ENCODE peak calls at places on chromosomes 2 and 18, in six cellular contexts. O, M, T, K, X and F are unnamed samples.

GRCh38 chr2:121266543-121267106 is 18.4 kb downstream of the TFCP2L1 start:
- DNase-seq in K (no peak), M (peak; percentile 18), O (no peak), T (no peak), X (no peak), F (no peak)

GRCh38 chr2:226838758-226839555 is 3.1 kb downstream of the RHBDD1 start:
- DNase-seq in K (no peak), M (no peak), T (no peak), X (peak; percentile 24), O (no peak), F (no peak)

GRCh38 chr2:66434679-66435548 is at the start of gene MEIS1:
- DNase-seq in M (peak; percentile 90), X (no peak), O (peak; percentile 91), T (peak; percentile 97), K (peak; percentile 91), F (peak; percentile 78)

GRCh38 chr2:226703501-226703900 is 96.1 kb downstream of the IRS1 start:
- DNase-seq in T (no peak), O (no peak), K (no peak), X (no peak), M (no peak), F (no peak)

GRCh38 chr2:155099784-155100183 is 401.3 kb downstream of the KCNJ3 start:
- DNase-seq in X (no peak), K (no peak), O (no peak), M (no peak), T (no peak), F (no peak)

GRCh38 chr2:241821460-241822263 is 12.7 kb downstream of the NEU4 start:
- DNase-seq in O (no peak), K (no peak), X (peak; percentile 19), T (no peak), M (peak; percentile 20), F (no peak)

GRCh38 chr2:189999661-190000060 is 62.9 kb downstream of the MSTN start:
- DNase-seq in T (no peak), X (no peak), M (no peak), O (no peak), K (no peak), F (no peak)

GRCh38 chr18:31977270-31977872 is 34.4 kb upstream of the TRAPPC8 start:
- DNase-seq in T (peak; percentile 60), M (no peak), O (peak; percentile 31), X (peak; percentile 24), K (peak; percentile 34), F (peak; percentile 25)

GRCh38 chr18:22210331-22210754 is 41.0 kb downstream of the GATA6 start:
- DNase-seq in O (no peak), M (no peak), X (no peak), K (no peak), T (no peak), F (no peak)

GRCh38 chr2:4962419-4962818 is 729.8 kb upstream of the SOX11 start:
- DNase-seq in K (no peak), T (no peak), X (no peak), O (no peak), M (no peak), F (no peak)

GRCh38 chr2:200422071-200422470 is 87.8 kb downstream of the KCTD18 start:
- DNase-seq in O (no peak), X (no peak), K (no peak), T (no peak), M (no peak), F (no peak)

GRCh38 chr2:236962816-236963215 is 122.9 kb upstream of the COPS8 start:
- DNase-seq in X (no peak), O (no peak), M (no peak), T (no peak), K (no peak), F (no peak)

GRCh38 chr2:219614076-219614860 is 13.2 kb upstream of the SLC4A3 start:
- DNase-seq in K (no peak), T (no peak), X (no peak), M (no peak), O (no peak), F (no peak)

GRCh38 chr2:233418761-233419625 is 64.7 kb downstream of the DGKD start:
- DNase-seq in O (no peak), K (no peak), M (peak; percentile 25), X (peak; percentile 67), T (peak; percentile 62), F (no peak)

GRCh38 chr2:59858540-59858939 is 694.9 kb downstream of the BCL11A start:
- DNase-seq in M (no peak), O (no peak), K (no peak), T (no peak), X (no peak), F (no peak)

GRCh38 chr2:141610564-141610963 is 520.3 kb downstream of the LRP1B start:
- DNase-seq in K (no peak), M (no peak), T (no peak), O (no peak), X (no peak), F (no peak)

GRCh38 chr2:226423498-226423960 is 376.1 kb downstream of the IRS1 start:
- DNase-seq in K (no peak), T (peak; percentile 86), X (peak; percentile 4), M (no peak), O (peak; percentile 28), F (no peak)

GRCh38 chr2:174692256-174692830 is 71.9 kb downstream of the CHRNA1 start:
- DNase-seq in O (peak; percentile 69), X (no peak), K (no peak), T (no peak), M (no peak), F (no peak)

GRCh38 chr2:69185807-69186206 is 172.8 kb downstream of the ANTXR1 start:
- DNase-seq in M (peak; percentile 51), T (no peak), K (no peak), O (no peak), X (no peak), F (no peak)

GRCh38 chr18:48842259-48843061 is 108.3 kb downstream of the SMAD7 start:
- DNase-seq in X (peak; percentile 57), K (no peak), O (no peak), M (no peak), T (no peak), F (no peak)

GRCh38 chr2:118738524-118739308 is 108.7 kb downstream of the EN1 start:
- DNase-seq in O (no peak), K (no peak), X (no peak), M (no peak), T (no peak), F (peak; percentile 58)

GRCh38 chr2:202877699-202878098 is 6.1 kb upstream of the ICA1L start:
- DNase-seq in O (no peak), T (no peak), K (no peak), X (no peak), M (no peak), F (no peak)

GRCh38 chr18:22606563-22607283 is 189.0 kb upstream of the CTAGE1 start:
- DNase-seq in M (no peak), X (no peak), T (no peak), O (no peak), K (no peak), F (no peak)

GRCh38 chr2:42933824-42934254 is 141.5 kb upstream of the HAAO start:
- DNase-seq in M (no peak), K (no peak), O (no peak), X (no peak), T (no peak), F (no peak)

GRCh38 chr2:180630756-180631155 is 349.6 kb upstream of the UBE2E3 start:
- DNase-seq in O (no peak), K (no peak), T (no peak), M (no peak), X (no peak), F (no peak)

GRCh38 chr2:6186332-6187100 is 494.3 kb downstream of the SOX11 start:
- DNase-seq in T (no peak), O (no peak), M (no peak), K (no peak), X (no peak), F (no peak)

GRCh38 chr2:224190871-224191270 is 151.8 kb upstream of the SERPINE2 start:
- DNase-seq in K (no peak), M (no peak), O (no peak), X (no peak), T (no peak), F (no peak)

GRCh38 chr2:188291142-188291616 is 495 bp upstream of the GULP1 start:
- DNase-seq in T (peak; percentile 8), X (no peak), O (no peak), M (no peak), K (peak; percentile 40), F (no peak)

GRCh38 chr18:42931501-42931900 is 184.0 kb downstream of the RIT2 start:
- DNase-seq in X (no peak), K (peak; percentile 33), T (no peak), M (no peak), O (no peak), F (no peak)

GRCh38 chr2:222706616-222707015 is 35.2 kb downstream of the MOGAT1 start:
- DNase-seq in M (no peak), O (no peak), X (no peak), T (no peak), K (no peak), F (no peak)

GRCh38 chr2:86012017-86012712 is 93.5 kb downstream of the POLR1A start:
- DNase-seq in M (no peak), T (no peak), K (no peak), O (no peak), X (no peak), F (no peak)

GRCh38 chr2:102041351-102041750 is 49.6 kb downstream of the IL1R2 start:
- DNase-seq in O (no peak), M (no peak), X (no peak), K (no peak), T (no peak), F (no peak)

GRCh38 chr2:169365093-169365483 is 2.8 kb upstream of the LRP2 start:
- DNase-seq in T (peak; percentile 14), O (no peak), K (no peak), X (peak; percentile 42), M (no peak), F (no peak)

GRCh38 chr2:111624401-111625156 is 259.4 kb downstream of the ANAPC1 start:
- DNase-seq in M (no peak), O (no peak), X (no peak), K (peak; percentile 87), T (peak; percentile 68), F (peak; percentile 26)